ENCODE peak calls at places on chromosome 2, in six cellular contexts. One of them, this sample, is unnamed.

GRCh38 chr2:166803314-166803986 is 84.8 kb upstream of the XIRP2 start:
- DNase-seq in HFF-Myc: no peak
- DNase-seq in fibroblast of pulmonary artery: peak; percentile 2
- DNase-seq in OCI-LY7: no peak
- DNase-seq in mucosa of descending colon: no peak
- DNase-seq in heart right ventricle: no peak
- DNase-seq in this sample: no peak

GRCh38 chr2:47905454-47906260 is 641 bp downstream of the FBXO11 start:
- DNase-seq in heart right ventricle: peak; percentile 66
- DNase-seq in mucosa of descending colon: peak; percentile 80
- DNase-seq in HFF-Myc: no peak
- DNase-seq in OCI-LY7: peak; percentile 70
- DNase-seq in fibroblast of pulmonary artery: peak; percentile 60
- DNase-seq in this sample: peak; percentile 47

GRCh38 chr2:1628893-1629292 is 115.4 kb downstream of the PXDN start:
- DNase-seq in mucosa of descending colon: no peak
- DNase-seq in OCI-LY7: no peak
- DNase-seq in fibroblast of pulmonary artery: peak; percentile 97
- DNase-seq in HFF-Myc: no peak
- DNase-seq in heart right ventricle: no peak
- DNase-seq in this sample: peak; percentile 84

GRCh38 chr2:117980783-117981676 is 32.8 kb downstream of the CCDC93 start:
- DNase-seq in heart right ventricle: no peak
- DNase-seq in HFF-Myc: peak; percentile 25
- DNase-seq in mucosa of descending colon: no peak
- DNase-seq in fibroblast of pulmonary artery: peak; percentile 95
- DNase-seq in OCI-LY7: no peak
- DNase-seq in this sample: peak; percentile 97

GRCh38 chr2:167783266-167784070 is 463.9 kb downstream of the STK39 start:
- DNase-seq in heart right ventricle: no peak
- DNase-seq in OCI-LY7: no peak
- DNase-seq in mucosa of descending colon: no peak
- DNase-seq in HFF-Myc: no peak
- DNase-seq in fibroblast of pulmonary artery: peak; percentile 1
- DNase-seq in this sample: no peak

GRCh38 chr2:85353876-85354285 is 447 bp downstream of the RETSAT start:
- DNase-seq in OCI-LY7: peak; percentile 20
- DNase-seq in fibroblast of pulmonary artery: peak; percentile 27
- DNase-seq in mucosa of descending colon: peak; percentile 82
- DNase-seq in heart right ventricle: peak; percentile 56
- DNase-seq in HFF-Myc: no peak
- DNase-seq in this sample: peak; percentile 60

GRCh38 chr2:203692039-203692710 is 14.3 kb upstream of the CD28 start:
- DNase-seq in OCI-LY7: no peak
- DNase-seq in heart right ventricle: no peak
- DNase-seq in mucosa of descending colon: no peak
- DNase-seq in fibroblast of pulmonary artery: peak; percentile 88
- DNase-seq in HFF-Myc: no peak
- DNase-seq in this sample: no peak

GRCh38 chr2:236826727-236827126 is 257.1 kb downstream of the ACKR3 start:
- DNase-seq in HFF-Myc: no peak
- DNase-seq in heart right ventricle: no peak
- DNase-seq in mucosa of descending colon: no peak
- DNase-seq in fibroblast of pulmonary artery: no peak
- DNase-seq in OCI-LY7: no peak
- DNase-seq in this sample: no peak

GRCh38 chr2:224442092-224442999 is 40.4 kb upstream of the FAM124B start:
- DNase-seq in mucosa of descending colon: no peak
- DNase-seq in HFF-Myc: no peak
- DNase-seq in fibroblast of pulmonary artery: peak; percentile 15
- DNase-seq in heart right ventricle: peak; percentile 33
- DNase-seq in OCI-LY7: no peak
- DNase-seq in this sample: peak; percentile 5

GRCh38 chr2:197054437-197054836 is 127.9 kb upstream of the PGAP1 start:
- DNase-seq in mucosa of descending colon: no peak
- DNase-seq in OCI-LY7: no peak
- DNase-seq in HFF-Myc: no peak
- DNase-seq in heart right ventricle: no peak
- DNase-seq in fibroblast of pulmonary artery: no peak
- DNase-seq in this sample: no peak

GRCh38 chr2:168452781-168453180 is 3.3 kb upstream of the CERS6 start:
- DNase-seq in mucosa of descending colon: no peak
- DNase-seq in heart right ventricle: no peak
- DNase-seq in fibroblast of pulmonary artery: no peak
- DNase-seq in HFF-Myc: no peak
- DNase-seq in OCI-LY7: no peak
- DNase-seq in this sample: no peak

GRCh38 chr2:218720048-218721041 is 9.7 kb downstream of the TTLL4 start:
- DNase-seq in heart right ventricle: no peak
- DNase-seq in fibroblast of pulmonary artery: no peak
- DNase-seq in OCI-LY7: no peak
- DNase-seq in HFF-Myc: no peak
- DNase-seq in mucosa of descending colon: no peak
- DNase-seq in this sample: no peak

GRCh38 chr2:120299561-120299960 is 46.4 kb upstream of the INHBB start:
- DNase-seq in fibroblast of pulmonary artery: no peak
- DNase-seq in mucosa of descending colon: no peak
- DNase-seq in OCI-LY7: no peak
- DNase-seq in heart right ventricle: no peak
- DNase-seq in HFF-Myc: no peak
- DNase-seq in this sample: no peak

GRCh38 chr2:240916571-240917008 is 10.5 kb downstream of the CROCC2 start:
- DNase-seq in HFF-Myc: peak; percentile 78
- DNase-seq in heart right ventricle: peak; percentile 76
- DNase-seq in mucosa of descending colon: peak; percentile 77
- DNase-seq in fibroblast of pulmonary artery: peak; percentile 60
- DNase-seq in OCI-LY7: no peak
- DNase-seq in this sample: peak; percentile 83

GRCh38 chr2:106885981-106886915 is at the start of gene ST6GAL2:
- DNase-seq in fibroblast of pulmonary artery: no peak
- DNase-seq in HFF-Myc: no peak
- DNase-seq in heart right ventricle: peak; percentile 14
- DNase-seq in mucosa of descending colon: no peak
- DNase-seq in OCI-LY7: no peak
- DNase-seq in this sample: no peak

GRCh38 chr2:28267282-28267681 is 125.4 kb upstream of the FOSL2 start:
- DNase-seq in heart right ventricle: no peak
- DNase-seq in HFF-Myc: no peak
- DNase-seq in OCI-LY7: no peak
- DNase-seq in mucosa of descending colon: no peak
- DNase-seq in fibroblast of pulmonary artery: no peak
- DNase-seq in this sample: no peak

GRCh38 chr2:41937464-41937861 is 110.4 kb upstream of the PKDCC start:
- DNase-seq in mucosa of descending colon: no peak
- DNase-seq in fibroblast of pulmonary artery: peak; percentile 65
- DNase-seq in OCI-LY7: no peak
- DNase-seq in HFF-Myc: no peak
- DNase-seq in heart right ventricle: no peak
- DNase-seq in this sample: peak; percentile 56

GRCh38 chr2:13601506-13601905 is 884.8 kb downstream of the TRIB2 start:
- DNase-seq in OCI-LY7: no peak
- DNase-seq in mucosa of descending colon: no peak
- DNase-seq in fibroblast of pulmonary artery: no peak
- DNase-seq in HFF-Myc: no peak
- DNase-seq in heart right ventricle: no peak
- DNase-seq in this sample: no peak

GRCh38 chr2:235168174-235168979 is 216.6 kb downstream of the SH3BP4 start:
- DNase-seq in mucosa of descending colon: no peak
- DNase-seq in heart right ventricle: no peak
- DNase-seq in fibroblast of pulmonary artery: no peak
- DNase-seq in HFF-Myc: no peak
- DNase-seq in OCI-LY7: no peak
- DNase-seq in this sample: no peak

GRCh38 chr2:70381821-70382220 is 80.0 kb upstream of the FAM136A start:
- DNase-seq in heart right ventricle: no peak
- DNase-seq in OCI-LY7: no peak
- DNase-seq in mucosa of descending colon: no peak
- DNase-seq in fibroblast of pulmonary artery: peak; percentile 21
- DNase-seq in HFF-Myc: no peak
- DNase-seq in this sample: peak; percentile 35
- H3K4me3 ChIP-seq in heart right ventricle: no peak overlapping the region
- H3K4me3 ChIP-seq in OCI-LY7: no peak overlapping the region
- H3K4me3 ChIP-seq in mucosa of descending colon: no peak overlapping the region
- H3K4me3 ChIP-seq in fibroblast of pulmonary artery: no peak overlapping the region
- H3K4me3 ChIP-seq in HFF-Myc: no peak overlapping the region
- H3K4me3 ChIP-seq in this sample: no peak overlapping the region

GRCh38 chr2:227325056-227325823 is at the start of gene MFF:
- DNase-seq in fibroblast of pulmonary artery: peak; percentile 95
- DNase-seq in heart right ventricle: peak; percentile 92
- DNase-seq in OCI-LY7: peak; percentile 95
- DNase-seq in HFF-Myc: peak; percentile 73
- DNase-seq in mucosa of descending colon: peak; percentile 96
- DNase-seq in this sample: peak; percentile 93
- TF ChIP-seq CTCF in fibroblast of pulmonary artery: peak; percentile 3
- TF ChIP-seq CTCF in heart right ventricle: peak; percentile 35
- TF ChIP-seq CTCF in OCI-LY7: peak; percentile 68
- TF ChIP-seq CTCF in HFF-Myc: no peak
- TF ChIP-seq CTCF in mucosa of descending colon: no peak
- TF ChIP-seq CTCF in this sample: peak; percentile 22

DNA sequence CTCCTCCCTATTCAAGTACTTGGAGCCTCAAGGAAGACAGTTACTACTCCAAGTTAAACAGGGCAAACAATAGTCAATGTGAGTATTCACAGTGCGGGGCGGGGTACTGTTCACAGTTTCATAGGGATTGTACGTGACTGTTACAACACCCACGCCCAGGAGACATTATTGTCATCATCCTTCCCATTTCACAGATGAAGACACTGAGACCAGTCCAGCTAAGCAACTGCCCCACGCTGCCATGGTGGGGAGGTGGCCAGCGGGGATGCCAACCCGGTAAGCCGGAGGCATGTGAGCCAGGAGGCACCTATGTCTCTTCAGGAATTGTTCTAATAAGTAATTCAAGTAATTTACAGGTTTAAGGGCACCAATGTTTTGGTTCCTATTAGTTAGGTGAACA is 982 bp downstream of the HJURP start:
- DNase-seq in heart right ventricle: no peak
- DNase-seq in HFF-Myc: no peak
- DNase-seq in OCI-LY7: no peak
- DNase-seq in mucosa of descending colon: no peak
- DNase-seq in fibroblast of pulmonary artery: no peak
- DNase-seq in this sample: no peak
- H3K4me3 ChIP-seq in heart right ventricle: peak overlapping the region; percentile 75
- H3K4me3 ChIP-seq in HFF-Myc: peak overlapping the region; percentile 88
- H3K4me3 ChIP-seq in OCI-LY7: peak overlapping the region; percentile 97
- H3K4me3 ChIP-seq in mucosa of descending colon: no peak overlapping the region
- H3K4me3 ChIP-seq in fibroblast of pulmonary artery: peak overlapping the region; percentile 89
- H3K4me3 ChIP-seq in this sample: peak overlapping the region; percentile 74

GRCh38 chr2:63792523-63792922 is 49.2 kb upstream of the UGP2 start:
- DNase-seq in mucosa of descending colon: no peak
- DNase-seq in OCI-LY7: no peak
- DNase-seq in fibroblast of pulmonary artery: peak; percentile 77
- DNase-seq in heart right ventricle: no peak
- DNase-seq in HFF-Myc: peak; percentile 83
- DNase-seq in this sample: peak; percentile 69
- TF ChIP-seq CTCF in mucosa of descending colon: no peak
- TF ChIP-seq CTCF in OCI-LY7: no peak
- TF ChIP-seq CTCF in fibroblast of pulmonary artery: no peak
- TF ChIP-seq CTCF in heart right ventricle: no peak
- TF ChIP-seq CTCF in HFF-Myc: no peak
- TF ChIP-seq CTCF in this sample: no peak

GRCh38 chr2:215418064-215418963 is 17.6 kb downstream of the FN1 start:
- DNase-seq in fibroblast of pulmonary artery: no peak
- DNase-seq in OCI-LY7: no peak
- DNase-seq in HFF-Myc: no peak
- DNase-seq in mucosa of descending colon: no peak
- DNase-seq in heart right ventricle: no peak
- DNase-seq in this sample: no peak

GRCh38 chr2:215415820-215416613 is 19.9 kb downstream of the FN1 start:
- DNase-seq in OCI-LY7: no peak
- DNase-seq in heart right ventricle: no peak
- DNase-seq in fibroblast of pulmonary artery: no peak
- DNase-seq in HFF-Myc: no peak
- DNase-seq in mucosa of descending colon: no peak
- DNase-seq in this sample: no peak

GRCh38 chr2:215419113-215419512 is 16.8 kb downstream of the FN1 start:
- DNase-seq in heart right ventricle: no peak
- DNase-seq in HFF-Myc: no peak
- DNase-seq in fibroblast of pulmonary artery: peak; percentile 51
- DNase-seq in mucosa of descending colon: no peak
- DNase-seq in OCI-LY7: no peak
- DNase-seq in this sample: no peak

GRCh38 chr2:215416656-215417055 is 19.2 kb downstream of the FN1 start:
- DNase-seq in mucosa of descending colon: no peak
- DNase-seq in OCI-LY7: no peak
- DNase-seq in fibroblast of pulmonary artery: no peak
- DNase-seq in heart right ventricle: no peak
- DNase-seq in HFF-Myc: no peak
- DNase-seq in this sample: no peak

GRCh38 chr2:215417400-215417951 is 18.4 kb downstream of the FN1 start:
- DNase-seq in OCI-LY7: no peak
- DNase-seq in fibroblast of pulmonary artery: no peak
- DNase-seq in HFF-Myc: no peak
- DNase-seq in heart right ventricle: no peak
- DNase-seq in mucosa of descending colon: no peak
- DNase-seq in this sample: no peak
- H3K4me3 ChIP-seq in OCI-LY7: no peak overlapping the region
- H3K4me3 ChIP-seq in fibroblast of pulmonary artery: peak overlapping the region; percentile 4
- H3K4me3 ChIP-seq in HFF-Myc: no peak overlapping the region
- H3K4me3 ChIP-seq in heart right ventricle: no peak overlapping the region
- H3K4me3 ChIP-seq in mucosa of descending colon: no peak overlapping the region
- H3K4me3 ChIP-seq in this sample: peak overlapping the region; percentile 41

GRCh38 chr2:21361406-21361805 is 237.6 kb downstream of the TDRD15 start:
- DNase-seq in fibroblast of pulmonary artery: no peak
- DNase-seq in HFF-Myc: no peak
- DNase-seq in mucosa of descending colon: no peak
- DNase-seq in OCI-LY7: no peak
- DNase-seq in heart right ventricle: no peak
- DNase-seq in this sample: no peak

GRCh38 chr2:21362101-21362500 is 238.3 kb downstream of the TDRD15 start:
- DNase-seq in mucosa of descending colon: no peak
- DNase-seq in HFF-Myc: no peak
- DNase-seq in OCI-LY7: no peak
- DNase-seq in fibroblast of pulmonary artery: no peak
- DNase-seq in heart right ventricle: no peak
- DNase-seq in this sample: no peak

GRCh38 chr2:21367421-21367820 is 243.7 kb downstream of the TDRD15 start:
- DNase-seq in heart right ventricle: no peak
- DNase-seq in fibroblast of pulmonary artery: no peak
- DNase-seq in mucosa of descending colon: no peak
- DNase-seq in HFF-Myc: no peak
- DNase-seq in OCI-LY7: no peak
- DNase-seq in this sample: no peak

GRCh38 chr2:21358971-21359370 is 235.2 kb downstream of the TDRD15 start:
- DNase-seq in heart right ventricle: no peak
- DNase-seq in fibroblast of pulmonary artery: no peak
- DNase-seq in HFF-Myc: no peak
- DNase-seq in OCI-LY7: no peak
- DNase-seq in mucosa of descending colon: no peak
- DNase-seq in this sample: no peak

GRCh38 chr2:21363364-21363763 is 239.6 kb downstream of the TDRD15 start:
- DNase-seq in fibroblast of pulmonary artery: no peak
- DNase-seq in HFF-Myc: no peak
- DNase-seq in OCI-LY7: no peak
- DNase-seq in heart right ventricle: no peak
- DNase-seq in mucosa of descending colon: no peak
- DNase-seq in this sample: no peak
- TF ChIP-seq CTCF in fibroblast of pulmonary artery: no peak
- TF ChIP-seq CTCF in HFF-Myc: no peak
- TF ChIP-seq CTCF in OCI-LY7: peak; percentile 35
- TF ChIP-seq CTCF in heart right ventricle: no peak
- TF ChIP-seq CTCF in mucosa of descending colon: no peak
- TF ChIP-seq CTCF in this sample: no peak

This sample was measured in fibroblast of the aortic adventitia.